ENCODE peak calls at places on chromosome 2, in five cellular contexts. O is cardiac muscle cell, G is GM04504, R is frontal cortex, S is HEK293T. Y is an unnamed sample.

GRCh38 chr2:104874230-104874629 is 20.3 kb downstream of the POU3F3 start:
- DNase-seq in O (no peak), S (no peak), R (no peak), G (no peak), Y (no peak)

GRCh38 chr2:16161085-16161565 is 220.8 kb downstream of the MYCN start:
- DNase-seq in R (no peak), O (no peak), G (no peak), S (no peak), Y (no peak)

GRCh38 chr2:109736177-109736827 is 57.8 kb upstream of the RGPD5 start:
- DNase-seq in S (peak), R (peak), O (peak), G (no peak), Y (peak)

GRCh38 chr2:230899287-230899686 is 25.8 kb downstream of the GPR55 start:
- DNase-seq in G (no peak), S (no peak), R (no peak), O (peak), Y (no peak)

GRCh38 chr2:218281449-218281848 is 10.9 kb downstream of the TMBIM1 start:
- DNase-seq in S (no peak), O (no peak), R (no peak), G (no peak), Y (no peak)

GRCh38 chr2:71612581-71613520 is 159.5 kb downstream of the DYSF start:
- DNase-seq in G (no peak), O (no peak), S (no peak), R (no peak), Y (no peak)

GRCh38 chr2:11356760-11357159 is 12.3 kb upstream of the ROCK2 start:
- DNase-seq in O (no peak), S (no peak), R (no peak), G (no peak), Y (no peak)

GRCh38 chr2:855177-855576 is 95.5 kb upstream of the SNTG2 start:
- DNase-seq in S (no peak), R (no peak), G (no peak), O (no peak), Y (no peak)

GRCh38 chr2:140863713-140864112 is 1267.1 kb downstream of the LRP1B start:
- DNase-seq in S (peak), R (peak), G (peak), O (peak), Y (no peak)

GRCh38 chr2:11208083-11208482 is 52.8 kb downstream of the SLC66A3 start:
- DNase-seq in R (no peak), O (no peak), S (no peak), G (no peak), Y (no peak)